ENCODE peak calls at places on chromosomes 11 and 22, in five cellular contexts. R is A549, F is K562, I is GM12878, D is HepG2. Y is an unnamed sample.

GRCh38 chr11:41189711-41190477 is 269.6 kb downstream of the LRRC4C start:
- DNase-seq in R (no peak), D (peak), F (no peak), I (no peak), Y (no peak)

GRCh38 chr22:21026783-21027692 is 5.3 kb downstream of the SLC7A4 start:
- DNase-seq in I (no peak), F (no peak), D (no peak), R (no peak), Y (no peak)

GRCh38 chr22:34308101-34308500 is 387.8 kb upstream of the LARGE1 start:
- DNase-seq in R (no peak), D (no peak), F (no peak), I (no peak), Y (no peak)

GRCh38 chr11:130448416-130449068 is at the start of gene ADAMTS15:
- DNase-seq in F (no peak), R (peak), I (no peak), D (peak), Y (peak)

GRCh38 chr22:46119729-46120419 is 30.5 kb upstream of the PPARA start:
- DNase-seq in I (no peak), R (peak), F (peak), D (no peak), Y (no peak)

GRCh38 chr11:76591416-76591815 is 79.1 kb downstream of the LRRC32 start:
- DNase-seq in F (no peak), D (no peak), R (no peak), I (no peak), Y (no peak)

GRCh38 chr11:2459016-2459725 is 14.4 kb downstream of the KCNQ1 start:
- DNase-seq in F (no peak), I (no peak), D (no peak), R (no peak), Y (no peak)

GRCh38 chr11:130666781-130667251 is 218.4 kb downstream of the ADAMTS15 start:
- DNase-seq in R (no peak), D (no peak), I (no peak), F (no peak), Y (no peak)

GRCh38 chr11:115612331-115612730 is 108.1 kb upstream of the CADM1 start:
- DNase-seq in R (no peak), D (no peak), I (no peak), F (no peak), Y (no peak)

GRCh38 chr11:44687310-44687842 is 39.4 kb upstream of the TSPAN18 start:
- DNase-seq in F (no peak), D (no peak), R (no peak), I (no peak), Y (no peak)

GRCh38 chr11:70671083-70671482 is 272.8 kb downstream of the CTTN start:
- DNase-seq in D (no peak), R (no peak), I (no peak), F (peak), Y (peak)

GRCh38 chr11:6568191-6568918 is 35.1 kb downstream of the RRP8 start:
- DNase-seq in D (no peak), R (peak), I (no peak), F (peak), Y (peak)

GRCh38 chr22:39250131-39250530 is 5.3 kb upstream of the PDGFB start:
- DNase-seq in R (no peak), I (no peak), D (no peak), F (no peak), Y (no peak)

GRCh38 chr11:134939046-134939445 is 527.0 kb upstream of the B3GAT1 start:
- DNase-seq in I (no peak), D (no peak), R (no peak), F (no peak), Y (no peak)

GRCh38 chr11:13119928-13120520 is 110.9 kb downstream of the RASSF10 start:
- DNase-seq in F (no peak), I (no peak), D (no peak), R (no peak), Y (no peak)

GRCh38 chr22:29463487-29464088 is 16.4 kb upstream of the NEFH start:
- DNase-seq in D (no peak), I (no peak), F (no peak), R (no peak), Y (no peak)

GRCh38 chr22:49814164-49814686 is 13.4 kb downstream of the BRD1 start:
- DNase-seq in F (no peak), D (no peak), R (no peak), I (no peak), Y (no peak)

GRCh38 chr11:123690490-123690889 is 36.1 kb upstream of the SCN3B start:
- DNase-seq in F (no peak), R (peak), D (no peak), I (no peak), Y (no peak)

GRCh38 chr11:131977231-131977630 is 606.8 kb downstream of the NTM start:
- DNase-seq in D (no peak), R (no peak), I (no peak), F (no peak), Y (no peak)

GRCh38 chr11:118290923-118291322 is 13.6 kb upstream of the CD3E start:
- DNase-seq in I (no peak), D (peak), F (peak), R (peak), Y (no peak)

GRCh38 chr11:43835104-43835503 is 45.5 kb upstream of the ALKBH3 start:
- DNase-seq in R (no peak), D (no peak), I (no peak), F (no peak), Y (no peak)

GRCh38 chr22:41781508-41781906 is 19.0 kb upstream of the CCDC134 start:
- DNase-seq in F (no peak), D (no peak), R (no peak), I (no peak), Y (no peak)
- TF ChIP-seq ESRRA in F (no peak), D (no peak), R (no peak), I (no peak), Y (no peak)

GRCh38 chr11:78420255-78420764 is 2.7 kb upstream of the GAB2 start:
- DNase-seq in D (peak), I (no peak), R (peak), F (peak), Y (peak)
- TF ChIP-seq ESRRA in D (no peak), I (no peak), R (no peak), F (no peak), Y (no peak)

GRCh38 chr11:11843233-11843632 is 1.5 kb downstream of the USP47 start:
- DNase-seq in F (peak), D (peak), I (no peak), R (peak), Y (no peak)
- TF ChIP-seq ESRRA in F (no peak), D (no peak), I (no peak), R (no peak), Y (no peak)

DNA sequence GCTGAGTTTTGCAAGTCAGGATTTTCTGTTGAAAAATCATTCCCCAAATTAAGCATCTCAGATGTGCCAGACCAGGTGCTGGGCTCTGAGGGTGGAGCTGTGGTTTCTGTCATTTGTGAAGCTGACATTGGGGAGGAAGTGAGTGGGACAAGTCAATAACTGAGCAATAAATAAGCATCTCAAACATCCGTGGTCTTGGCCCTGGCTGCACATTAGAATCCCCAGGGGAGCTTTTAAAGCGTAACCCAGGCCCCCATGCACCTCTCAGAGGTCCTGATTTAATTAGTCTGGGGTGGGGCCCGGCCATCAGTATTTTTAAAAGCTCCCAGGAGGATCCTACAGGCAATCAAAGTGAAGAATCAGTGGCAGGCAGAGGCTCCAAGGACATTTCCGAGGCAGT is 420.0 kb downstream of the MN1 start:
- DNase-seq in I (no peak), D (no peak), R (no peak), F (no peak), Y (no peak)
- TF ChIP-seq ESRRA in I (no peak), D (no peak), R (no peak), F (no peak), Y (no peak)

DNA sequence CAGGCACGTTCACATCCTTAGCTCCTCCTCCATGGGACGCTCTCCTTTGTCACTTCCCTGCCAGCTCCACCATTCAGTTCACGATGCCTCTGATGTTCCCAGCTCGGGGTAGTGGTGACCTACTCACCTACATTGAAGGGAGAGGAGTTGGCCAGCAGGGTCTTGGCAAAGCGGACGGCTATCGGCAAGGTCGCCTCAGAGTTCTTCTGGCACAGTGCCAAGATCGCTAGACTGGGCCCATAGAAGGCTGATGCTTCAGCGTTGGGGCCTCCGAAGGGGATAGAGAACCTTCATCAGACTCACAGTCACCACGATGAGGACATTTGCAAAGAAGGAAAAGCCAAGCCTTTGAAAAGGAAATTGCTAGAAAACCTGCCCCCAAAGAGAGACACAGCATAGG is 3.0 kb downstream of the CBLIF start:
- DNase-seq in I (no peak), D (no peak), F (peak), R (no peak), Y (no peak)
- TF ChIP-seq ESRRA in I (no peak), D (no peak), F (no peak), R (no peak), Y (no peak)

DNA sequence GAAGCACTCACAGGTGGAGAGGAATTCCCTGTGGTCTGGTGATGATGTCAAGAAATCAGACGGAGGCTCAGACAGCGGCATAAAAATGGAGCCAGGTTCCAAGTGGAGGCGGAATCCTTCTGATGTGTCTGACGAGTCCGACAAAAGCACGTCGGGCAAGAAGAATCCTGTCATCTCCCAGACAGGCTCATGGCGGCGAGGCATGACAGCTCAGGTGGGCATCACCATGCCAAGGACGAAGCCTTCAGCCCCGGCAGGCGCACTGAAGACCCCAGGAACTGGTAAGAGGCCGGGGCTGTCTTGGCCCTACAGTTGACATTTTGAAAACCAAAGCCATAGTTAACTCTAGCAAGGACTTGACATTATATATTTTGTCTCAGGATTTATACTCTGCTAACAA is 116.3 kb downstream of the DBX1 start:
- DNase-seq in D (no peak), R (no peak), I (no peak), F (no peak), Y (no peak)
- TF ChIP-seq ESRRA in D (no peak), R (no peak), I (no peak), F (no peak), Y (no peak)

GRCh38 chr11:105177658-105178057 is 38.1 kb upstream of the CARD18 start:
- DNase-seq in R (peak), I (no peak), D (no peak), F (no peak), Y (no peak)

GRCh38 chr11:105179542-105180278 is 40.1 kb upstream of the CARD18 start:
- DNase-seq in D (peak), R (no peak), I (no peak), F (no peak), Y (no peak)

GRCh38 chr11:105181521-105181920 is 42.0 kb upstream of the CARD18 start:
- DNase-seq in D (no peak), R (no peak), F (no peak), I (no peak), Y (no peak)

GRCh38 chr11:105181100-105181499 is 41.5 kb upstream of the CARD18 start:
- DNase-seq in R (no peak), F (no peak), D (no peak), I (no peak), Y (no peak)
- TF ChIP-seq ESRRA in R (no peak), F (no peak), D (no peak), I (no peak), Y (no peak)

DNA sequence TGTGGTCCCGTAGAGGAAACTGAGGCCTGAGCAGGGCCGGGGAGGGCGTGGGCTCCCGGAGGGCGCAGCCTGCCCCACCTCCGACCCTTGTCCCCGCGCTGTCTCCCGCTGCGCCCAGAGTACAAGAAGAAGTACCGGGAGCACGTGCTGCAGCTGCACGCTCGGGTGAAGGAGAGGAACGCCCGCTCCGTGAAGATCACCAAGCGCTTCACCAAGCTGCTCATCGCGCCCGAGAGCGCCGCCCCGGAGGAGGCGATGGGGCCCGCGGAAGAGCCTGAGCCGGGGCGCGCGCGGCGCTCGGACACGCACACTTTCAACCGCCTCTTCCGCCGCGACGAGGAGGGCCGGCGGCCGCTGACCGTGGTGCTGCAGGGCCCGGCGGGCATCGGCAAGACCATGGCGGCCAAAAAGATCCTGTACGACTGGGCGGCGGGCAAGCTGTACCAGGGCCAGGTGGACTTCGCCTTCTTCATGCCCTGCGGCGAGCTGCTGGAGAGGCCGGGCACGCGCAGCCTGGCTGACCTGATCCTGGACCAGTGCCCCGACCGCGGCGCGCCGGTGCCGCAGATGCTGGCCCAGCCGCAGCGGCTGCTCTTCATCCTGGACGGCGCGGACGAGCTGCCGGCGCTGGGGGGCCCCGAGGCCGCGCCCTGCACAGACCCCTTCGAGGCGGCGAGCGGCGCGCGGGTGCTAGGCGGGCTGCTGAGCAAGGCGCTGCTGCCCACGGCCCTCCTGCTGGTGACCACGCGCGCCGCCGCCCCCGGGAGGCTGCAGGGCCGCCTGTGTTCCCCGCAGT is 2.0 kb downstream of the NLRP6 start:
- DNase-seq in I (no peak), D (no peak), F (no peak), R (peak), Y (peak)
- TF ChIP-seq ESRRA in I (no peak), D (no peak), F (no peak), R (no peak), Y (no peak)

GRCh38 chr11:94477644-94478043 is 16.0 kb downstream of the MRE11 start:
- DNase-seq in R (no peak), I (no peak), D (no peak), F (no peak), Y (no peak)

GRCh38 chr11:94469416-94469815 is 24.2 kb downstream of the MRE11 start:
- DNase-seq in I (peak), R (no peak), D (no peak), F (no peak), Y (no peak)

DNA sequence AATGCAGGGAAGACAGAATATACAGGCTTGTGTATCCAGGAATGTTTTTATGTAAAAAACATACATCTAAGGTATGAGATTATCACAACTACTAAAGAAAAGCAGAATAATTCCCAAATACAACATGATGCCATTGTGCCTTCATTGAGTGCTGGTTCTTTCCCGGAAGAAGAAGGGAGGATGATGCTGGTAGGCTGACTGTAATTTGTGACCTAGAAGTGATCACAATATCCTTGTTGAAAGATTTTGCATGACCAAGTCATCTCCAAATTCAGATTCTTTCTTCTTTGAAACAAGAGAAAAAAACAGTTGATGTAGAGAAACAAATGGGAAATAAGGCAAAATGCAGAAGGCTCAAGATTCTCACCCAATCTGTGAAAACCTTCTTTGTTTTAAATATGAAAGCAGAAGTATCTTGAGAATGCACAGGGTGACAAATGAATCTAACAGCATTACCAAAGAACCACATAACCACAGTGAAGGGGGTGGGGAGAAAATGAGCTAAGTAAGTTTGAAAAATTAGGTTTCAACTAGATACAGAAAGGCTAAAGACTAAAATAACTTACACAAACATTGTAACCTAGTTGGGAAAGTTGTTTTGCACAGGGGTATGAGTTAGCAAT is 20.4 kb downstream of the MRE11 start:
- DNase-seq in D (no peak), I (peak), R (no peak), F (no peak), Y (no peak)
- TF ChIP-seq ESRRA in D (no peak), I (no peak), R (no peak), F (no peak), Y (no peak)

GRCh38 chr11:46393231-46393616 is 1.6 kb upstream of the CHRM4 start:
- DNase-seq in D (no peak), R (no peak), F (no peak), I (no peak), Y (no peak)

GRCh38 chr11:46392421-46393230 is 1.1 kb upstream of the CHRM4 start:
- DNase-seq in I (no peak), F (peak), D (peak), R (peak), Y (peak)

GRCh38 chr11:46390331-46391171 is 1.0 kb downstream of the CHRM4 start:
- DNase-seq in I (no peak), R (no peak), D (no peak), F (no peak), Y (peak)

GRCh38 chr11:46391186-46391577 is 394 bp downstream of the CHRM4 start:
- DNase-seq in R (no peak), D (no peak), F (no peak), I (no peak), Y (no peak)

GRCh38 chr11:46391578-46392420 is at the start of gene CHRM4:
- DNase-seq in R (peak), I (no peak), F (peak), D (peak), Y (peak)
- TF ChIP-seq ESRRA in R (no peak), I (no peak), F (no peak), D (no peak), Y (no peak)